ENCODE peak calls at places on chromosomes 12 and 14, in six cellular contexts. One of them, this sample, is unnamed. For H3K27me3, the result is how much of the 10 kb centered on the place peaks cover.

GRCh38 chr12:92955997-92956663 is 27.0 kb upstream of the EEA1 start:
- DNase-seq in GM23248: peak
- DNase-seq in adrenal gland: no peak
- DNase-seq in Caco-2: no peak
- DNase-seq in WERI-Rb-1: no peak
- DNase-seq in ovary: no peak
- DNase-seq in this sample: no peak

GRCh38 chr12:91023326-91024004 is 18.7 kb upstream of the EPYC start:
- DNase-seq in GM23248: peak
- DNase-seq in adrenal gland: no peak
- DNase-seq in Caco-2: no peak
- DNase-seq in WERI-Rb-1: no peak
- DNase-seq in ovary: no peak
- DNase-seq in this sample: no peak

GRCh38 chr14:101191882-101192660 is 288.5 kb upstream of the RTL1 start:
- DNase-seq in GM23248: no peak
- DNase-seq in adrenal gland: no peak
- DNase-seq in Caco-2: no peak
- DNase-seq in WERI-Rb-1: no peak
- DNase-seq in ovary: no peak
- DNase-seq in this sample: no peak

GRCh38 chr12:132140918-132141841 is 2.9 kb downstream of the DDX51 start:
- DNase-seq in GM23248: no peak
- DNase-seq in adrenal gland: peak
- DNase-seq in Caco-2: no peak
- DNase-seq in WERI-Rb-1: no peak
- DNase-seq in ovary: no peak
- DNase-seq in this sample: no peak

GRCh38 chr12:111753144-111753881 is 13.4 kb upstream of the ALDH2 start:
- DNase-seq in GM23248: peak
- DNase-seq in adrenal gland: peak
- DNase-seq in Caco-2: peak
- DNase-seq in WERI-Rb-1: peak
- DNase-seq in ovary: peak
- DNase-seq in this sample: peak

GRCh38 chr12:78194448-78194847 is 363.8 kb downstream of the NAV3 start:
- DNase-seq in GM23248: peak
- DNase-seq in adrenal gland: no peak
- DNase-seq in Caco-2: no peak
- DNase-seq in WERI-Rb-1: no peak
- DNase-seq in ovary: no peak
- DNase-seq in this sample: no peak

GRCh38 chr12:5432011-5432400 is at the start of gene NTF3:
- DNase-seq in GM23248: peak
- DNase-seq in adrenal gland: no peak
- DNase-seq in Caco-2: peak
- DNase-seq in WERI-Rb-1: peak
- DNase-seq in ovary: peak
- DNase-seq in this sample: peak

GRCh38 chr12:8781326-8781725 is 41.1 kb upstream of the A2ML1 start:
- DNase-seq in GM23248: no peak
- DNase-seq in adrenal gland: peak
- DNase-seq in Caco-2: no peak
- DNase-seq in WERI-Rb-1: no peak
- DNase-seq in ovary: no peak
- DNase-seq in this sample: no peak

GRCh38 chr12:70069221-70069811 is 173.9 kb upstream of the CNOT2 start:
- DNase-seq in GM23248: no peak
- DNase-seq in adrenal gland: no peak
- DNase-seq in Caco-2: no peak
- DNase-seq in WERI-Rb-1: no peak
- DNase-seq in ovary: no peak
- DNase-seq in this sample: no peak

GRCh38 chr14:88792572-88793258 is at the start of gene EML5:
- DNase-seq in GM23248: peak
- DNase-seq in adrenal gland: peak
- DNase-seq in Caco-2: peak
- DNase-seq in WERI-Rb-1: peak
- DNase-seq in ovary: peak
- DNase-seq in this sample: peak

GRCh38 chr14:24422261-24422660 is 7.2 kb downstream of the CBLN3 start:
- DNase-seq in GM23248: no peak
- DNase-seq in adrenal gland: no peak
- DNase-seq in Caco-2: no peak
- DNase-seq in WERI-Rb-1: no peak
- DNase-seq in ovary: no peak
- DNase-seq in this sample: no peak

GRCh38 chr14:83260751-83261150 is 1727.1 kb upstream of the SEL1L start:
- DNase-seq in GM23248: no peak
- DNase-seq in adrenal gland: no peak
- DNase-seq in Caco-2: no peak
- DNase-seq in WERI-Rb-1: no peak
- DNase-seq in ovary: no peak
- DNase-seq in this sample: no peak

GRCh38 chr12:116863275-116863767 is 17.9 kb downstream of the HRK start:
- DNase-seq in GM23248: peak
- DNase-seq in adrenal gland: no peak
- DNase-seq in Caco-2: peak
- DNase-seq in WERI-Rb-1: peak
- DNase-seq in ovary: no peak
- DNase-seq in this sample: peak

DNA sequence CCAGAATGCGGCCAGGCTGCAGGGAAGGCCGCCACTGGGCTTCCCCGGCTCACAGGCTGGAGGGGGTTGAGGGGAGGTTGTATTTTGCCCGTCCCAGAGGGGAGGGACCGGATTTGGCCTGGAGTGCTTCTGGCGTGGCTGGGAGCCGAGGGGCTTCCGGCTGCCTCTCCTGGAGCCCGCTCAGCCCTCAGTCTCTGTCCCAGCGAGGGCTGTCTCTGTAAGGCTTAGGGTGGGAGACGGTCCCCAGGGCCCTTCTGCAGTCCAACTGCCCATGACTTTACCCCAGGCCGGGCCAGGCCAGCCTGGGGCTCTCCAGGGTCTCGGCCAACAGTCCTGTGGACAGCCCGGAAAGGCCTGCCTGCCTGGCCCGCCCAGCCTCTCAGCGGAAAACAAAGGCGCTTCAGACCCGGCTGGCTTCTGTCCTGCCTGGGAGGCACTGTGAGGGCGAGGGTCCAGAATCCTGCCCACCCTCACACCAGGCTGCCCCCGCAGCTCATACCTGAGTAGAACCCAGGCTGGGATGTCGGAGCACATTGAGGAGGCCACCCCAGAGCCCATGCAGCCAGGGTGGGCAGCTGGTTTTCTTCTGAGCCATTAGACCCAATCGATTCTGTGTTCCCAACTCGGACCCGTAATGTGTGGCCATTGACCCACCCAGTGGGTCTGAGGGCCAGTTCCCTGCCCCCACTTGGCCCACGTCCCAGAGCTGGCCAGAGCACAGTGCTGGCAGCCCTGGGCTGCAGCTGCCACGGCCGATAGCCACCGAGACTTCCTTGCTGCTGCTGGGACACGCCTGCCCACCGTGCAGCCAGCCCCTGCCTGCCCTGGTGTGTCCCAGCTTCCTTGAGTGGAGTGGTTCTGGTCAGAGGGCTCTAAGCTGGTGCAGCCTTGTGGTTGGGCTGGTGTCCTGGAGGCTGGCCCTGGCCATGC is 1.6 kb downstream of the CRIP2 start:
- DNase-seq in GM23248: peak
- DNase-seq in adrenal gland: peak
- DNase-seq in Caco-2: no peak
- DNase-seq in WERI-Rb-1: no peak
- DNase-seq in ovary: no peak
- DNase-seq in this sample: no peak
- H3K27me3 ChIP-seq in GM23248: under half
- H3K27me3 ChIP-seq in adrenal gland: under half
- H3K27me3 ChIP-seq in Caco-2: under half
- H3K27me3 ChIP-seq in WERI-Rb-1: under half
- H3K27me3 ChIP-seq in ovary: under half
- H3K27me3 ChIP-seq in this sample: under half

GRCh38 chr12:94167071-94167806 is 18.9 kb downstream of the PLXNC1 start:
- DNase-seq in GM23248: no peak
- DNase-seq in adrenal gland: no peak
- DNase-seq in Caco-2: no peak
- DNase-seq in WERI-Rb-1: no peak
- DNase-seq in ovary: no peak
- DNase-seq in this sample: no peak

GRCh38 chr12:94165152-94165551 is 16.8 kb downstream of the PLXNC1 start:
- DNase-seq in GM23248: no peak
- DNase-seq in adrenal gland: no peak
- DNase-seq in Caco-2: no peak
- DNase-seq in WERI-Rb-1: no peak
- DNase-seq in ovary: no peak
- DNase-seq in this sample: no peak

GRCh38 chr12:94168041-94168440 is 19.7 kb downstream of the PLXNC1 start:
- DNase-seq in GM23248: no peak
- DNase-seq in adrenal gland: no peak
- DNase-seq in Caco-2: no peak
- DNase-seq in WERI-Rb-1: no peak
- DNase-seq in ovary: no peak
- DNase-seq in this sample: no peak

GRCh38 chr12:94163850-94164249 is 15.5 kb downstream of the PLXNC1 start:
- DNase-seq in GM23248: no peak
- DNase-seq in adrenal gland: no peak
- DNase-seq in Caco-2: no peak
- DNase-seq in WERI-Rb-1: no peak
- DNase-seq in ovary: no peak
- DNase-seq in this sample: no peak

DNA sequence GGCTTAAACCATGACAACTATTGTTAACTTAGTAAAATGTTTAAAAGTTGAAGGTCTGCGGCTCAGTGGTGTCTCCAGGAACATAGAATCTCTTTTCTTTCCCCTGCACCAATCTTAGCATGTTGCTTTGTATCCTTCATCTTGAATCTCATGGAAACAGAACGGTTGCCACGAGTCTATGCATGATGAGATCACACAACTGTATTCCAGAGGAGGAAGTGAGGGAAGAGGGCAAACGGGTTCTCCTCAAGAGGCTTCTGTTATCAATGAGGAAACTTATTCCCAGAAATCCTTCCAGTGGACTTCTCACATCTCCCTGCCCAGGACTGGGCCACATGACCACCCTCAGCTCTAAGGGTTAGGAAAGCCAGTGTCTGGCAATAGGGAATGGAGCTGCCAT is 17.3 kb downstream of the PLXNC1 start:
- DNase-seq in GM23248: no peak
- DNase-seq in adrenal gland: no peak
- DNase-seq in Caco-2: no peak
- DNase-seq in WERI-Rb-1: no peak
- DNase-seq in ovary: no peak
- DNase-seq in this sample: no peak
- H3K27me3 ChIP-seq in GM23248: under half
- H3K27me3 ChIP-seq in adrenal gland: under half
- H3K27me3 ChIP-seq in Caco-2: under half
- H3K27me3 ChIP-seq in WERI-Rb-1: under half
- H3K27me3 ChIP-seq in ovary: under half
- H3K27me3 ChIP-seq in this sample: under half

DNA sequence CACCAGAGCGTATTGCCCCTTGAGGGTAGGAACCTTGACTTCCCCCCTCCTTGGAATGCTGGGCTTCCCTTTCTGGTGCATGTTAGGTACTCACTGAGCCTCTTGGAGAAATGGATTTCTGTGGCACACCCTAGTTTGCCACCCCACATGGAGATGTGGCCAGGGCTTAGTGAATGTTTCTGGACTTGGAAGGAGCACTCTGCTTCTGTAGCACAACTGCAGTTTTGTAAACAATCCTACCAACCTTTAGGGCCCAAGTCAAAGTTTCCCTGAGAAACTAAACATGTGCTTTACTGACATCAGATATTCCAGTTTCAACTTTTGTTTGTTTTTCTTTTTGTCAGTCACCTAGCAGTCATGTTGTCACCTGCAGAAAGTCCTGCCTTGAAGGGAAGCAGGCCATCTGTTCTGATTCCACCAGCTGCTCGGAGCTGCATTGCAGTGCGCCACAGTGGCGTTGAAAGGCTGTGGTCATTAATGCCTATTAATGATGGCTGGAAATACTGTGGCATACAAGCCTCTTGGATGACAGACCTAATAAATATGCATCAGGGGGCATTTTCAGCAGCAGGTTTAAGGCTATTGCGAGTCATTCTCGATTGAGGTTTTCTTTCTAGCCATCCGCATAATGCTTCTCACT is 7.7 kb downstream of the PELI2 start:
- DNase-seq in GM23248: no peak
- DNase-seq in adrenal gland: no peak
- DNase-seq in Caco-2: no peak
- DNase-seq in WERI-Rb-1: peak
- DNase-seq in ovary: no peak
- DNase-seq in this sample: no peak
- H3K27me3 ChIP-seq in GM23248: under half
- H3K27me3 ChIP-seq in adrenal gland: under half
- H3K27me3 ChIP-seq in Caco-2: under half
- H3K27me3 ChIP-seq in WERI-Rb-1: under half
- H3K27me3 ChIP-seq in ovary: under half
- H3K27me3 ChIP-seq in this sample: under half

GRCh38 chr12:56954956-56955355 is 2.5 kb downstream of the RDH16 start:
- DNase-seq in GM23248: no peak
- DNase-seq in adrenal gland: no peak
- DNase-seq in Caco-2: no peak
- DNase-seq in WERI-Rb-1: no peak
- DNase-seq in ovary: no peak
- DNase-seq in this sample: no peak

GRCh38 chr12:56958422-56958821 is 1.0 kb upstream of the RDH16 start:
- DNase-seq in GM23248: no peak
- DNase-seq in adrenal gland: no peak
- DNase-seq in Caco-2: no peak
- DNase-seq in WERI-Rb-1: no peak
- DNase-seq in ovary: no peak
- DNase-seq in this sample: no peak

GRCh38 chr12:56955631-56956256 is 1.7 kb downstream of the RDH16 start:
- DNase-seq in GM23248: peak
- DNase-seq in adrenal gland: no peak
- DNase-seq in Caco-2: no peak
- DNase-seq in WERI-Rb-1: no peak
- DNase-seq in ovary: no peak
- DNase-seq in this sample: no peak

GRCh38 chr12:56954057-56954577 is 3.3 kb downstream of the RDH16 start:
- DNase-seq in GM23248: no peak
- DNase-seq in adrenal gland: no peak
- DNase-seq in Caco-2: no peak
- DNase-seq in WERI-Rb-1: no peak
- DNase-seq in ovary: no peak
- DNase-seq in this sample: no peak

GRCh38 chr12:56957229-56958052 is at the start of gene RDH16:
- DNase-seq in GM23248: no peak
- DNase-seq in adrenal gland: no peak
- DNase-seq in Caco-2: peak
- DNase-seq in WERI-Rb-1: no peak
- DNase-seq in ovary: no peak
- DNase-seq in this sample: no peak
- H3K27me3 ChIP-seq in GM23248: under half
- H3K27me3 ChIP-seq in adrenal gland: under half
- H3K27me3 ChIP-seq in Caco-2: under half
- H3K27me3 ChIP-seq in WERI-Rb-1: under half
- H3K27me3 ChIP-seq in ovary: under half
- H3K27me3 ChIP-seq in this sample: under half